ENCODE peak calls at places on chromosome 22, in eight cellular contexts. One of them, this sample, is unnamed.

GRCh38 chr22:19235874-19236273 is 55.6 kb downstream of the CLTCL1 start:
- DNase-seq in fibroblast of lung: no peak
- DNase-seq in AG09319: no peak
- DNase-seq in nephron progenitor cell: no peak
- DNase-seq in AG04450: no peak
- DNase-seq in thoracic aorta: no peak
- DNase-seq in GM13976: no peak
- DNase-seq in heart right ventricle: no peak
- DNase-seq in this sample: no peak

GRCh38 chr22:37127350-37127878 is 17.9 kb upstream of the TMPRSS6 start:
- DNase-seq in nephron progenitor cell: no peak
- DNase-seq in fibroblast of lung: no peak
- DNase-seq in AG04450: no peak
- DNase-seq in heart right ventricle: no peak
- DNase-seq in GM13976: no peak
- DNase-seq in AG09319: no peak
- DNase-seq in thoracic aorta: no peak
- DNase-seq in this sample: no peak

GRCh38 chr22:43985532-43985931 is 30.3 kb downstream of the SAMM50 start:
- DNase-seq in fibroblast of lung: no peak
- DNase-seq in AG04450: no peak
- DNase-seq in AG09319: no peak
- DNase-seq in nephron progenitor cell: no peak
- DNase-seq in heart right ventricle: no peak
- DNase-seq in thoracic aorta: no peak
- DNase-seq in GM13976: no peak
- DNase-seq in this sample: no peak

GRCh38 chr22:30224161-30224857 is 22.2 kb downstream of the LIF start:
- DNase-seq in GM13976: peak
- DNase-seq in nephron progenitor cell: no peak
- DNase-seq in heart right ventricle: no peak
- DNase-seq in AG09319: no peak
- DNase-seq in fibroblast of lung: peak
- DNase-seq in thoracic aorta: no peak
- DNase-seq in AG04450: no peak
- DNase-seq in this sample: no peak

GRCh38 chr22:40247976-40248375 is 70.3 kb downstream of the TNRC6B start:
- DNase-seq in AG04450: no peak
- DNase-seq in fibroblast of lung: no peak
- DNase-seq in AG09319: no peak
- DNase-seq in thoracic aorta: no peak
- DNase-seq in nephron progenitor cell: no peak
- DNase-seq in GM13976: no peak
- DNase-seq in heart right ventricle: no peak
- DNase-seq in this sample: no peak

GRCh38 chr22:19201130-19201857 is 22.8 kb upstream of the SLC25A1 start:
- DNase-seq in nephron progenitor cell: no peak
- DNase-seq in AG09319: no peak
- DNase-seq in fibroblast of lung: no peak
- DNase-seq in thoracic aorta: no peak
- DNase-seq in GM13976: no peak
- DNase-seq in AG04450: no peak
- DNase-seq in heart right ventricle: no peak
- DNase-seq in this sample: no peak

GRCh38 chr22:40263191-40263590 is 83.1 kb upstream of the ADSL start:
- DNase-seq in nephron progenitor cell: no peak
- DNase-seq in GM13976: no peak
- DNase-seq in heart right ventricle: no peak
- DNase-seq in AG04450: no peak
- DNase-seq in thoracic aorta: no peak
- DNase-seq in AG09319: no peak
- DNase-seq in fibroblast of lung: no peak
- DNase-seq in this sample: no peak

GRCh38 chr22:30210235-30210831 is 36.2 kb downstream of the LIF start:
- DNase-seq in thoracic aorta: no peak
- DNase-seq in GM13976: peak
- DNase-seq in nephron progenitor cell: no peak
- DNase-seq in heart right ventricle: no peak
- DNase-seq in fibroblast of lung: peak
- DNase-seq in AG04450: no peak
- DNase-seq in AG09319: no peak
- DNase-seq in this sample: no peak

GRCh38 chr22:36419177-36419911 is 31.6 kb upstream of the MYH9 start:
- DNase-seq in nephron progenitor cell: no peak
- DNase-seq in thoracic aorta: no peak
- DNase-seq in heart right ventricle: peak
- DNase-seq in AG04450: peak
- DNase-seq in AG09319: peak
- DNase-seq in fibroblast of lung: peak
- DNase-seq in GM13976: no peak
- DNase-seq in this sample: no peak

GRCh38 chr22:26672060-26672471 is 14.7 kb downstream of the MIAT start:
- DNase-seq in thoracic aorta: no peak
- DNase-seq in AG04450: no peak
- DNase-seq in AG09319: no peak
- DNase-seq in GM13976: peak
- DNase-seq in heart right ventricle: no peak
- DNase-seq in nephron progenitor cell: no peak
- DNase-seq in fibroblast of lung: no peak
- DNase-seq in this sample: no peak

GRCh38 chr22:17264321-17265052 is 45.3 kb upstream of the ADA2 start:
- DNase-seq in thoracic aorta: no peak
- DNase-seq in GM13976: no peak
- DNase-seq in AG09319: no peak
- DNase-seq in nephron progenitor cell: peak
- DNase-seq in fibroblast of lung: peak
- DNase-seq in AG04450: no peak
- DNase-seq in heart right ventricle: no peak
- DNase-seq in this sample: peak

DNA sequence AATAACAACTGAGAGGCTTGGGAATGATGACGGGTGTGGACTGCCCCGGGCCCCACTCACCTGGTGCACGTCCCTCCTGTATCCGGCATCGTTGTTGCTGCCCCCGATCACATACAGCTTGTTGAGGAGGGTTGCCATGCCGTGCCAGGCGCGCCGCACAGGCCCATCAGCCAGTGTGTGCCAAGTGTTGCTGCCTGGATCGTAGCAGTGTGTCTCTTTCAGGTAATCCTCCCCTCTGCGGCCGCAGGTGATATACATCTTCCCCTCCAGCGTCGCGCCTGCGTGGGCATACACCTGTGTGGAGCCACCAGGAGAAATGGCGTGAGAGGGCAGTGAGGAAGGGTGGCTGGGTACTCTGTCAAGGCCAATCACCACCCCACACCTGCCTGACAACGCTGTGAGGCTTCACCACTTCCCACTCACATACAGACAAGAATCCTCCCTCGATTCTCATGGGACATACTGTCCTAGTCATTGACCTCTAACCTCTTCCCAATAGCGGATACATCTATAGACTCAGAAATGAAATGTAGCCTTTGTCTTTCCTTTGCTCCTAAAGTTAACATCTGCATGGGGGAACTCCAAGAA is 8.9 kb upstream of the SCARF2 start:
- DNase-seq in AG09319: no peak
- DNase-seq in GM13976: no peak
- DNase-seq in thoracic aorta: no peak
- DNase-seq in AG04450: no peak
- DNase-seq in fibroblast of lung: no peak
- DNase-seq in heart right ventricle: no peak
- DNase-seq in nephron progenitor cell: no peak
- DNase-seq in this sample: no peak
- TF ChIP-seq CTCF in AG09319: no peak
- TF ChIP-seq CTCF in GM13976: no peak
- TF ChIP-seq CTCF in thoracic aorta: no peak
- TF ChIP-seq CTCF in AG04450: no peak
- TF ChIP-seq CTCF in fibroblast of lung: no peak
- TF ChIP-seq CTCF in heart right ventricle: no peak
- TF ChIP-seq CTCF in nephron progenitor cell: no peak
- TF ChIP-seq CTCF in this sample: no peak

GRCh38 chr22:46738642-46738960 is 549 bp upstream of the CERK start:
- DNase-seq in AG04450: no peak
- DNase-seq in heart right ventricle: peak
- DNase-seq in thoracic aorta: no peak
- DNase-seq in GM13976: no peak
- DNase-seq in fibroblast of lung: no peak
- DNase-seq in AG09319: no peak
- DNase-seq in nephron progenitor cell: no peak
- DNase-seq in this sample: no peak

GRCh38 chr22:46740910-46741785 is 3.1 kb upstream of the CERK start:
- DNase-seq in fibroblast of lung: no peak
- DNase-seq in nephron progenitor cell: no peak
- DNase-seq in AG09319: no peak
- DNase-seq in heart right ventricle: peak
- DNase-seq in GM13976: no peak
- DNase-seq in thoracic aorta: no peak
- DNase-seq in AG04450: no peak
- DNase-seq in this sample: no peak

GRCh38 chr22:46737105-46737975 is 712 bp downstream of the CERK start:
- DNase-seq in nephron progenitor cell: peak
- DNase-seq in fibroblast of lung: peak
- DNase-seq in GM13976: peak
- DNase-seq in AG04450: no peak
- DNase-seq in heart right ventricle: peak
- DNase-seq in thoracic aorta: no peak
- DNase-seq in AG09319: no peak
- DNase-seq in this sample: no peak

GRCh38 chr22:46737976-46738641 is at the start of gene CERK:
- DNase-seq in heart right ventricle: peak
- DNase-seq in AG04450: no peak
- DNase-seq in AG09319: no peak
- DNase-seq in fibroblast of lung: peak
- DNase-seq in GM13976: peak
- DNase-seq in thoracic aorta: no peak
- DNase-seq in nephron progenitor cell: peak
- DNase-seq in this sample: no peak

DNA sequence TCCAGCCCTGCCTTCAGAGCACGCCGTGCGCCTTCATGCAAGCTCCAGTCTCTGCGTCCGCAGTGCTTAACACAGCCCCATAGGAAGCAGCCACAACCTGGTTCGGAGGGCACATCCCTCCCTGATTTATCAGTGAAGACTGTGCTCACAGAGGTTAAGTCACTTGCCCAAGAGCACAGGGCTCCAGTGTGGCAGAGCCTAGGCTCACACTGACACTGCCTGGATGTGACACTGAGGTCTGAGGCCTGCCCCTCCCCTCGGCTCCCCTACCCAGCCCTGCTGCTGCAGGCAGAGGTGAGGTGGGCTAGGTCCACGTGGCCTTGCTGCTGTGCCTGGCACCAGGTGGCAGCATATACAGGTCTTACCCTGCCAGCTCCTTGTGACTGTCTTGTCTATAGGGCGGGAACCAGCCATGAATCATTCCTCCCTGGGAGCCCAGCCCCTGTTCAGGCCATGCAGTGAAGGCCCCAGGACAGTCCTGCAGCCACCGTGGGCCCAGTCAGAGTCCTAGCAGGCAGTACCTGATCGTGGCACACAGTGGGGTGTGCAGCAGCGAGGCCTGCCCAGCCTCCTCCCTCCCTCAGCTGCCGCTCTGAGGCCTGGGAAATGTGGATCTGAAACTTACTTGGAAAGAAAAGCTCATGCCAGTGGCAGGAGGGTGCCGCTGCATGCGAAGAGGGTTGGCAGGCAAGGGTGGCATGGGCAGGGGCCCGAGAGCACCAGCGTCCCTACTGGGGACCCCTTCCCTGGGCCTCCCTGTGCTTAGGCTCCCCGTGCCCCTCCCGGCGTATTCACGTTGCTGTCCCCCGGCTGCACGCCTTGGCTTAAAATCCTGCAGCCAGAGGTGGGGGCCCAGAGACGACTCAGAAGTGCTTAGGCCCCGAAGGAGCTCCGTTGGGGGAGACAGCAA is 1.2 kb upstream of the CERK start:
- DNase-seq in heart right ventricle: peak
- DNase-seq in nephron progenitor cell: peak
- DNase-seq in thoracic aorta: no peak
- DNase-seq in AG09319: no peak
- DNase-seq in GM13976: no peak
- DNase-seq in fibroblast of lung: peak
- DNase-seq in AG04450: no peak
- DNase-seq in this sample: no peak
- TF ChIP-seq CTCF in heart right ventricle: no peak
- TF ChIP-seq CTCF in nephron progenitor cell: no peak
- TF ChIP-seq CTCF in thoracic aorta: no peak
- TF ChIP-seq CTCF in AG09319: peak
- TF ChIP-seq CTCF in GM13976: peak
- TF ChIP-seq CTCF in fibroblast of lung: peak
- TF ChIP-seq CTCF in AG04450: peak
- TF ChIP-seq CTCF in this sample: no peak

DNA sequence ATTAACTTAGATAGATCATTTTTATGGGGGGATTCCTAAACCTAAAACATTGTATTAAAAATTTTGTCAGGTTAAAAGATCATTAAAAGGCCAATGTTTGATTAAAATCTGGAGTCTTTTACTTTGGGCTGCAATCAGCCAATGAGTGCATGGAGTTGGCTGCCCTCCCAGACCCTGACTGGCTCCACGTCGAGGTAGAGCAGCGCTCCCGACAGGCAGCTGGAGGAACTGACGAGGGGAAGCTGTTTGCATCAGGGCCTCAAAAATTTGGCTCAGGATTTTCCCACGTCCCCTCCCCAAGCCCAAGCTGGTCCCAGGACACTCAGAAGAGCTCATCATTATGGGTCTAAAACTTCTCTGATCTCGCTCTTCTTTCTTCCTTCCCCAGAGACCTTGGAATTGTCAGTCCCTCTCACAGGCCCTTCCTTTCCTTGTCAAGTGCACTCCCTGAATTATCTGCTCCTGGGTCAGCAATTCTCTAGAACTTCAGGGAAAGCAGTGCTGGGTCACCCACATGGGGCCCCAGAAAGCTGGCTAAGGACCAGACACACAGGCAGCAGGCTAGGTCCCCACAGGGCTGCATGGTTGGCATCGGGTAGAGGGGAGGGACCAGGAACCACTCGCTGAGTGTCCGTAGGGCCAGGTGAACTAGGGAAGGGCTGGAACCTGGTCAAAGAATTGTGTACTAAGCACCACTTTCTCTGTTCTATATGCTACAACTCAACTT is 119.6 kb upstream of the IGLL5 start:
- DNase-seq in nephron progenitor cell: no peak
- DNase-seq in GM13976: no peak
- DNase-seq in thoracic aorta: no peak
- DNase-seq in fibroblast of lung: no peak
- DNase-seq in AG04450: no peak
- DNase-seq in heart right ventricle: no peak
- DNase-seq in AG09319: no peak
- DNase-seq in this sample: no peak
- TF ChIP-seq CTCF in nephron progenitor cell: no peak
- TF ChIP-seq CTCF in GM13976: no peak
- TF ChIP-seq CTCF in thoracic aorta: no peak
- TF ChIP-seq CTCF in fibroblast of lung: no peak
- TF ChIP-seq CTCF in AG04450: no peak
- TF ChIP-seq CTCF in heart right ventricle: no peak
- TF ChIP-seq CTCF in AG09319: no peak
- TF ChIP-seq CTCF in this sample: no peak

DNA sequence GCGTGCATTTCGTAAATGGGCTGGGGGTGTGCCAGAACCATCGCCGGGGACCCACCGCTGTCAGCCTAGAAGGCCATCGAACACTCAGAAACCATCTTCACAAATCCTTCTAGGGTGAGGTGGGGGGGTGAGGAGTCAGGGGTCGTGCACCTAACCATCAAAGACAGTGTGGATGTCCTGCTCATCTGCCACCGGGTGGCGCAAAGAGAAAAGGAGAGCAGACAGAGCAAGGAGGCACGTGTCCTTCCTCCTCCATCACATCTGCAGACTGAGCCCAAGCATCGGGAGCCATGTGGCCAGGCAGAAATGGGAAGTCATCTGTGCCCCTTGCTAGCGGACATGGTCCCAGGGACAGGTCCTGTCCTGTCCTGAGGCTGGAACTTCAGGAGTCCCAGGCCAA is 61.9 kb upstream of the NUP50 start:
- DNase-seq in fibroblast of lung: peak
- DNase-seq in AG04450: no peak
- DNase-seq in thoracic aorta: no peak
- DNase-seq in heart right ventricle: no peak
- DNase-seq in nephron progenitor cell: peak
- DNase-seq in GM13976: peak
- DNase-seq in AG09319: peak
- DNase-seq in this sample: no peak
- TF ChIP-seq CTCF in fibroblast of lung: peak
- TF ChIP-seq CTCF in AG04450: peak
- TF ChIP-seq CTCF in thoracic aorta: no peak
- TF ChIP-seq CTCF in heart right ventricle: no peak
- TF ChIP-seq CTCF in nephron progenitor cell: peak
- TF ChIP-seq CTCF in GM13976: peak
- TF ChIP-seq CTCF in AG09319: peak
- TF ChIP-seq CTCF in this sample: peak

This sample was measured in astrocyte of the cerebellum.